ENCODE peak calls at places on chromosomes 12 and 14, in seven cellular contexts. One of them, this sample, is unnamed.

GRCh38 chr12:99261256-99261655 is 386.3 kb upstream of the GARIN6 start:
- DNase-seq in vagina: no peak
- DNase-seq in ascending aorta: no peak
- DNase-seq in foreskin fibroblast: no peak
- DNase-seq in left lung: no peak
- DNase-seq in cardiac muscle cell: no peak
- DNase-seq in MM.1S: no peak
- DNase-seq in this sample: no peak

GRCh38 chr14:36996133-36996856 is 176.1 kb downstream of the SLC25A21 start:
- DNase-seq in vagina: no peak
- DNase-seq in ascending aorta: no peak
- DNase-seq in foreskin fibroblast: peak
- DNase-seq in left lung: no peak
- DNase-seq in cardiac muscle cell: no peak
- DNase-seq in MM.1S: no peak
- DNase-seq in this sample: no peak

GRCh38 chr12:124626841-124627502 is 59.6 kb upstream of the NCOR2 start:
- DNase-seq in vagina: no peak
- DNase-seq in ascending aorta: peak
- DNase-seq in foreskin fibroblast: peak
- DNase-seq in left lung: no peak
- DNase-seq in cardiac muscle cell: no peak
- DNase-seq in MM.1S: no peak
- DNase-seq in this sample: peak

GRCh38 chr12:20404576-20405346 is 36.4 kb downstream of the PDE3A start:
- DNase-seq in vagina: no peak
- DNase-seq in ascending aorta: peak
- DNase-seq in foreskin fibroblast: peak
- DNase-seq in left lung: peak
- DNase-seq in cardiac muscle cell: no peak
- DNase-seq in MM.1S: no peak
- DNase-seq in this sample: peak

GRCh38 chr12:129662184-129662583 is 241.6 kb downstream of the TMEM132D start:
- DNase-seq in vagina: no peak
- DNase-seq in ascending aorta: no peak
- DNase-seq in foreskin fibroblast: no peak
- DNase-seq in left lung: no peak
- DNase-seq in cardiac muscle cell: no peak
- DNase-seq in MM.1S: no peak
- DNase-seq in this sample: no peak

GRCh38 chr14:100592461-100592871 is 5.2 kb upstream of the BEGAIN start:
- DNase-seq in vagina: no peak
- DNase-seq in ascending aorta: no peak
- DNase-seq in foreskin fibroblast: no peak
- DNase-seq in left lung: peak
- DNase-seq in cardiac muscle cell: no peak
- DNase-seq in MM.1S: no peak
- DNase-seq in this sample: no peak

GRCh38 chr14:20441466-20441865 is 5.5 kb upstream of the KLHL33 start:
- DNase-seq in vagina: no peak
- DNase-seq in ascending aorta: no peak
- DNase-seq in foreskin fibroblast: no peak
- DNase-seq in left lung: no peak
- DNase-seq in cardiac muscle cell: no peak
- DNase-seq in MM.1S: no peak
- DNase-seq in this sample: no peak

GRCh38 chr12:123591702-123592481 is 7.5 kb downstream of the TMED2 start:
- DNase-seq in vagina: no peak
- DNase-seq in ascending aorta: peak
- DNase-seq in foreskin fibroblast: peak
- DNase-seq in left lung: no peak
- DNase-seq in cardiac muscle cell: no peak
- DNase-seq in MM.1S: no peak
- DNase-seq in this sample: no peak

GRCh38 chr12:123986374-123986920 is 13.4 kb downstream of the ZNF664 start:
- DNase-seq in vagina: no peak
- DNase-seq in ascending aorta: no peak
- DNase-seq in foreskin fibroblast: no peak
- DNase-seq in left lung: peak
- DNase-seq in cardiac muscle cell: peak
- DNase-seq in MM.1S: no peak
- DNase-seq in this sample: no peak

GRCh38 chr12:104166465-104166864 is 28.5 kb upstream of the NFYB start:
- DNase-seq in vagina: no peak
- DNase-seq in ascending aorta: no peak
- DNase-seq in foreskin fibroblast: no peak
- DNase-seq in left lung: peak
- DNase-seq in cardiac muscle cell: no peak
- DNase-seq in MM.1S: no peak
- DNase-seq in this sample: peak

GRCh38 chr12:123151679-123152454 is 977 bp upstream of the PITPNM2 start:
- DNase-seq in vagina: peak
- DNase-seq in ascending aorta: no peak
- DNase-seq in foreskin fibroblast: peak
- DNase-seq in left lung: no peak
- DNase-seq in cardiac muscle cell: peak
- DNase-seq in MM.1S: no peak
- DNase-seq in this sample: no peak

GRCh38 chr14:55752580-55753365 is 172.8 kb downstream of the KTN1 start:
- DNase-seq in vagina: no peak
- DNase-seq in ascending aorta: no peak
- DNase-seq in foreskin fibroblast: peak
- DNase-seq in left lung: peak
- DNase-seq in cardiac muscle cell: no peak
- DNase-seq in MM.1S: no peak
- DNase-seq in this sample: peak

GRCh38 chr14:32426596-32427408 is 97.7 kb downstream of the AKAP6 start:
- DNase-seq in vagina: no peak
- DNase-seq in ascending aorta: no peak
- DNase-seq in foreskin fibroblast: no peak
- DNase-seq in left lung: no peak
- DNase-seq in cardiac muscle cell: peak
- DNase-seq in MM.1S: no peak
- DNase-seq in this sample: no peak

GRCh38 chr14:70804556-70805162 is 4.7 kb downstream of the MAP3K9 start:
- DNase-seq in vagina: no peak
- DNase-seq in ascending aorta: no peak
- DNase-seq in foreskin fibroblast: peak
- DNase-seq in left lung: no peak
- DNase-seq in cardiac muscle cell: peak
- DNase-seq in MM.1S: no peak
- DNase-seq in this sample: no peak

GRCh38 chr14:92780444-92780843 is 13.7 kb upstream of the GOLGA5 start:
- DNase-seq in vagina: peak
- DNase-seq in ascending aorta: no peak
- DNase-seq in foreskin fibroblast: peak
- DNase-seq in left lung: no peak
- DNase-seq in cardiac muscle cell: no peak
- DNase-seq in MM.1S: no peak
- DNase-seq in this sample: no peak

GRCh38 chr12:6092784-6093722 is 31.4 kb downstream of the VWF start:
- DNase-seq in vagina: no peak
- DNase-seq in ascending aorta: peak
- DNase-seq in foreskin fibroblast: peak
- DNase-seq in left lung: peak
- DNase-seq in cardiac muscle cell: no peak
- DNase-seq in MM.1S: no peak
- DNase-seq in this sample: peak

GRCh38 chr12:109277899-109278762 is 31.0 kb downstream of the FOXN4 start:
- DNase-seq in vagina: no peak
- DNase-seq in ascending aorta: no peak
- DNase-seq in foreskin fibroblast: peak
- DNase-seq in left lung: no peak
- DNase-seq in cardiac muscle cell: no peak
- DNase-seq in MM.1S: no peak
- DNase-seq in this sample: no peak

GRCh38 chr12:123131879-123132402 is 18.9 kb downstream of the PITPNM2 start:
- DNase-seq in vagina: no peak
- DNase-seq in ascending aorta: no peak
- DNase-seq in foreskin fibroblast: no peak
- DNase-seq in left lung: peak
- DNase-seq in cardiac muscle cell: no peak
- DNase-seq in MM.1S: peak
- DNase-seq in this sample: no peak

GRCh38 chr12:123479442-123480180 is 21.7 kb downstream of the SNRNP35 start:
- DNase-seq in vagina: no peak
- DNase-seq in ascending aorta: peak
- DNase-seq in foreskin fibroblast: no peak
- DNase-seq in left lung: no peak
- DNase-seq in cardiac muscle cell: no peak
- DNase-seq in MM.1S: no peak
- DNase-seq in this sample: no peak

GRCh38 chr12:101280006-101280505 is at the start of gene UTP20:
- DNase-seq in vagina: peak
- DNase-seq in ascending aorta: peak
- DNase-seq in foreskin fibroblast: peak
- DNase-seq in left lung: peak
- DNase-seq in cardiac muscle cell: peak
- DNase-seq in MM.1S: peak
- DNase-seq in this sample: peak

GRCh38 chr12:62434504-62435336 is 31.9 kb upstream of the MON2 start:
- DNase-seq in vagina: no peak
- DNase-seq in ascending aorta: no peak
- DNase-seq in foreskin fibroblast: peak
- DNase-seq in left lung: peak
- DNase-seq in cardiac muscle cell: no peak
- DNase-seq in MM.1S: no peak
- DNase-seq in this sample: no peak

GRCh38 chr12:81992461-81992860 is 233.3 kb upstream of the PPFIA2 start:
- DNase-seq in vagina: no peak
- DNase-seq in ascending aorta: no peak
- DNase-seq in foreskin fibroblast: no peak
- DNase-seq in left lung: no peak
- DNase-seq in cardiac muscle cell: peak
- DNase-seq in MM.1S: no peak
- DNase-seq in this sample: no peak

GRCh38 chr12:107287436-107288413 is 194.4 kb upstream of the CRY1 start:
- DNase-seq in vagina: no peak
- DNase-seq in ascending aorta: no peak
- DNase-seq in foreskin fibroblast: no peak
- DNase-seq in left lung: no peak
- DNase-seq in cardiac muscle cell: no peak
- DNase-seq in MM.1S: no peak
- DNase-seq in this sample: no peak

GRCh38 chr12:75525263-75525662 is 13.9 kb upstream of the KRR1 start:
- DNase-seq in vagina: no peak
- DNase-seq in ascending aorta: no peak
- DNase-seq in foreskin fibroblast: peak
- DNase-seq in left lung: no peak
- DNase-seq in cardiac muscle cell: no peak
- DNase-seq in MM.1S: no peak
- DNase-seq in this sample: no peak
- TF ChIP-seq CTCF in vagina: no peak
- TF ChIP-seq CTCF in ascending aorta: no peak
- TF ChIP-seq CTCF in foreskin fibroblast: peak
- TF ChIP-seq CTCF in left lung: peak
- TF ChIP-seq CTCF in cardiac muscle cell: peak
- TF ChIP-seq CTCF in MM.1S: no peak
- TF ChIP-seq CTCF in this sample: peak

DNA sequence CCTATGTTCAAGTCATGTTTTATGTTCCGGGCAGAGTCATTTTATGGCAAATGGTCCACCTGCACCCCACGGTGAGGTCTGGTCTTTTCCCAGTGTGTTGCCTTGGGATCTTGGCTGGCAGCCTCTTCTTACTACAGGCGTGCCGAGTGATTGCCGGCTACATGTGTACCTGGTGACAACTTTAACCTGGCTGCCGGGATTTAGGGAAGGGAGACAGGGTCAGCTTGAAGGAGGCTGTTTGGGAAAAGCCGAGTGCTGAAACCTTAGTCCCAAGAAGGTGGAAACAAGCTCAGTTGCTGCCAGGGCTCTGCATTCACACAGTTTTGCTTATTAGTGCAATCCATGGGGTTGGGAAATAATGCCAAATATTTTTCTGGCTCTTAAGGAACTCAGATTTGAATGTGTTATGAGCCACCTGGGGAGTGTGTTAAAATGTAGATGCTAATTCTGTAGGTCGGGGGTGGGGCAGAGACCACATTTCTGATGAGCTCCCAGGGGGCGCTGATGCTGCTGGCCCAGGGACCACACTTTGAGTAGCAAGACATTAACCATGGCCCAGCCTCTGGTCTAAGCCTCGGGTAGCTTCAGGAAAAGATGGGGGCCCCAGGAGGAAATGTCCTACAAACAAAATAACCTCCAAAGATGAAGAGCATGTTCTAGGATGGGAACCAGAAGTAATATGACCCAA is 179.6 kb downstream of the TBX5 start:
- DNase-seq in vagina: no peak
- DNase-seq in ascending aorta: no peak
- DNase-seq in foreskin fibroblast: no peak
- DNase-seq in left lung: no peak
- DNase-seq in cardiac muscle cell: no peak
- DNase-seq in MM.1S: no peak
- DNase-seq in this sample: no peak
- TF ChIP-seq CTCF in vagina: no peak
- TF ChIP-seq CTCF in ascending aorta: no peak
- TF ChIP-seq CTCF in foreskin fibroblast: no peak
- TF ChIP-seq CTCF in left lung: no peak
- TF ChIP-seq CTCF in cardiac muscle cell: no peak
- TF ChIP-seq CTCF in MM.1S: no peak
- TF ChIP-seq CTCF in this sample: no peak

GRCh38 chr12:60689137-60689536 is 1093.3 kb downstream of the SLC16A7 start:
- DNase-seq in vagina: no peak
- DNase-seq in ascending aorta: no peak
- DNase-seq in foreskin fibroblast: no peak
- DNase-seq in left lung: no peak
- DNase-seq in cardiac muscle cell: no peak
- DNase-seq in MM.1S: no peak
- DNase-seq in this sample: no peak
- TF ChIP-seq CTCF in vagina: no peak
- TF ChIP-seq CTCF in ascending aorta: no peak
- TF ChIP-seq CTCF in foreskin fibroblast: no peak
- TF ChIP-seq CTCF in left lung: no peak
- TF ChIP-seq CTCF in cardiac muscle cell: no peak
- TF ChIP-seq CTCF in MM.1S: peak
- TF ChIP-seq CTCF in this sample: no peak

GRCh38 chr14:103382375-103382774 is 2.8 kb upstream of the MARK3 start:
- DNase-seq in vagina: no peak
- DNase-seq in ascending aorta: no peak
- DNase-seq in foreskin fibroblast: peak
- DNase-seq in left lung: no peak
- DNase-seq in cardiac muscle cell: no peak
- DNase-seq in MM.1S: no peak
- DNase-seq in this sample: no peak

GRCh38 chr14:103385994-103386491 is 828 bp downstream of the MARK3 start:
- DNase-seq in vagina: no peak
- DNase-seq in ascending aorta: peak
- DNase-seq in foreskin fibroblast: peak
- DNase-seq in left lung: peak
- DNase-seq in cardiac muscle cell: peak
- DNase-seq in MM.1S: peak
- DNase-seq in this sample: no peak

GRCh38 chr14:103386632-103387329 is 1.6 kb downstream of the MARK3 start:
- DNase-seq in vagina: no peak
- DNase-seq in ascending aorta: no peak
- DNase-seq in foreskin fibroblast: no peak
- DNase-seq in left lung: no peak
- DNase-seq in cardiac muscle cell: peak
- DNase-seq in MM.1S: no peak
- DNase-seq in this sample: no peak

GRCh38 chr14:103384450-103385152 is 614 bp upstream of the MARK3 start:
- DNase-seq in vagina: no peak
- DNase-seq in ascending aorta: no peak
- DNase-seq in foreskin fibroblast: no peak
- DNase-seq in left lung: no peak
- DNase-seq in cardiac muscle cell: no peak
- DNase-seq in MM.1S: no peak
- DNase-seq in this sample: no peak

GRCh38 chr14:103385153-103385993 is at the start of gene MARK3:
- DNase-seq in vagina: peak
- DNase-seq in ascending aorta: peak
- DNase-seq in foreskin fibroblast: peak
- DNase-seq in left lung: peak
- DNase-seq in cardiac muscle cell: peak
- DNase-seq in MM.1S: peak
- DNase-seq in this sample: peak
- TF ChIP-seq CTCF in vagina: no peak
- TF ChIP-seq CTCF in ascending aorta: no peak
- TF ChIP-seq CTCF in foreskin fibroblast: no peak
- TF ChIP-seq CTCF in left lung: no peak
- TF ChIP-seq CTCF in cardiac muscle cell: peak
- TF ChIP-seq CTCF in MM.1S: no peak
- TF ChIP-seq CTCF in this sample: peak

This sample was measured in astrocyte of the cerebellum.